ENCODE peak calls at places on chromosomes 5 and 9, in six cellular contexts. G is bronchial epithelial cell, T is B cell, Q is neural crest cell, V is HCT116, M is heart left ventricle. C is an unnamed sample.

GRCh38 chr5:34500236-34500836 is 155.8 kb upstream of the RAI14 start:
- DNase-seq in G (peak), T (no peak), Q (no peak), V (no peak), M (no peak), C (no peak)

GRCh38 chr9:127644943-127645342 is 32.9 kb downstream of the STXBP1 start:
- DNase-seq in G (peak), T (no peak), Q (no peak), V (no peak), M (no peak), C (no peak)

GRCh38 chr9:120702075-120702474 is 12.2 kb downstream of the MEGF9 start:
- DNase-seq in G (peak), T (no peak), Q (no peak), V (no peak), M (no peak), C (no peak)

GRCh38 chr5:59609501-59610265 is 283.8 kb downstream of the PDE4D start:
- DNase-seq in G (no peak), T (no peak), Q (no peak), V (no peak), M (no peak), C (no peak)

GRCh38 chr5:157366741-157367684 is 93.0 kb upstream of the NIPAL4 start:
- DNase-seq in G (peak), T (no peak), Q (peak), V (no peak), M (no peak), C (no peak)

GRCh38 chr9:108056805-108057386 is 567.3 kb upstream of the KLF4 start:
- DNase-seq in G (peak), T (no peak), Q (no peak), V (no peak), M (no peak), C (no peak)

GRCh38 chr9:117103711-117104110 is 311.1 kb downstream of the ASTN2 start:
- DNase-seq in G (no peak), T (no peak), Q (no peak), V (no peak), M (no peak), C (no peak)

GRCh38 chr9:81132318-81132717 is 557.0 kb downstream of the TLE1 start:
- DNase-seq in G (peak), T (no peak), Q (no peak), V (no peak), M (no peak), C (no peak)

GRCh38 chr5:17989567-17989966 is 355.3 kb downstream of the TAF11L14 start:
- DNase-seq in G (no peak), T (no peak), Q (no peak), V (no peak), M (no peak), C (no peak)

GRCh38 chr9:93093081-93093448 is 3.0 kb upstream of the CARD19 start:
- DNase-seq in G (no peak), T (no peak), Q (no peak), V (no peak), M (no peak), C (no peak)

GRCh38 chr5:140261403-140262171 is 41.3 kb downstream of the PFDN1 start:
- DNase-seq in G (peak), T (no peak), Q (no peak), V (peak), M (peak), C (no peak)

GRCh38 chr9:22142681-22143080 is 133.6 kb upstream of the CDKN2B start:
- DNase-seq in G (peak), T (no peak), Q (no peak), V (no peak), M (no peak), C (no peak)

GRCh38 chr5:14871573-14872069 is at the start of gene ANKH:
- DNase-seq in G (peak), T (peak), Q (peak), V (peak), M (peak), C (peak)
- TF ChIP-seq CTCF in G (peak), T (no peak), Q (peak), V (no peak), M (no peak), C (peak)

GRCh38 chr5:109409844-109410388 is at the start of gene PJA2:
- DNase-seq in G (peak), T (peak), Q (peak), V (peak), M (peak), C (peak)
- TF ChIP-seq CTCF in G (peak), T (peak), Q (peak), V (no peak), M (no peak), C (no peak)

GRCh38 chr9:85716031-85716877 is 25.5 kb downstream of the AGTPBP1 start:
- DNase-seq in G (peak), T (no peak), Q (no peak), V (no peak), M (no peak), C (peak)
- TF ChIP-seq CTCF in G (no peak), T (peak), Q (peak), V (no peak), M (no peak), C (peak)

DNA sequence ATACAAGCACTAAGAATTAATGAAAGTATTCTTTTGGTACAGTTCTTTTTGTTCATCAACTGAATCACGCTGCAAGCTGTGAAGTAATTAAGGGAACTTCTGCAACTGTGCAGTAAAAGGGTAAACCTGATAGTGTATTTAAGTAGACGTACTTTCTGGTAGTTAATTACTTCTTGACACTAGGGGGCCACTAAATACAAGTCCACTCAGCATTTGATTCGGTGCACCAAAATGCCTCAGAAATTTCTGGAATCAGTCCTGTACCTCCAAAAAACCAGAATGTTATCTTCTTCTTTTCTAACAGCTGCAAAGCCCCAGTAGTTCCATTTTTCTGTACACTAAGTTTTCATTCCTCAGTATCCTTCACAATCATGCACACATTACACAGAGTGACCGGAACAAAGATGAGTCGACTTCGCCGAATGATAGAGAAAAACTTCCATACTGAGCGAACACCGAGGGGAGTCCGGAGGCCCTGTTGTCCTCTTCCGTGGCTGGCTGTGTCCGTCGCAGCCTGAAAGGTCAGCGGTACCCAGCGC is 500 bp downstream of the GFM2 start:
- DNase-seq in G (peak), T (no peak), Q (no peak), V (peak), M (no peak), C (peak)
- TF ChIP-seq CTCF in G (peak), T (peak), Q (peak), V (peak), M (peak), C (no peak)

DNA sequence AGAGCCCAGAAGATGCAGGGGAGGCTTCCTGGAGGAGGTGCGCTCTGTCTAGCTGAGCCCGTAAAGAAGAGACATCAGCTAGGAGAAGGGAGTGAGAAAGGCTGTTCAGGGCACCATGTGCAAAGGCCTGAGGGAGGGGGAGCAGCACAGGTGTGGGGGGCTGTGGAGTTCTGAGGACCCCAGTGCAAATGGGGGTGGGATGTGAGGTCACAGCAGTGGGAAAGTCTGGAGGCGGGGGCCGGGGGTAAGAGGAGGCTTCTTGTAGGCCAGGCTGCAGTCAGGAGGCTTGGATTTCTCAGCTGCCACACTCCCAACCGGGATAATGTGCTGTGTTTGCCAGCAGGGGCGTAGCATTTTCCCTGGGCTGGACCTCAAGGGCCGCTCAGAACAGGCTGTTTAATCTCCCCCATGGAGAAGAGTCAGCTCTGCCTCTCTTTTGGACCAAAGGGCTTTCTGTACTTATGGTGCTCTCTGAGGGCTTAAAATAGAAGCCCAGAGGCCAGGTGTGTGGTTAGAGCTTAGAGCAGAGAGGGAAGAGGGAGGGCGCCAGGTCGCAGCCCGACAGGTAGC is 5.7 kb downstream of the NEURL1B start:
- DNase-seq in G (peak), T (no peak), Q (no peak), V (no peak), M (no peak), C (no peak)
- TF ChIP-seq CTCF in G (peak), T (no peak), Q (peak), V (no peak), M (peak), C (no peak)

DNA sequence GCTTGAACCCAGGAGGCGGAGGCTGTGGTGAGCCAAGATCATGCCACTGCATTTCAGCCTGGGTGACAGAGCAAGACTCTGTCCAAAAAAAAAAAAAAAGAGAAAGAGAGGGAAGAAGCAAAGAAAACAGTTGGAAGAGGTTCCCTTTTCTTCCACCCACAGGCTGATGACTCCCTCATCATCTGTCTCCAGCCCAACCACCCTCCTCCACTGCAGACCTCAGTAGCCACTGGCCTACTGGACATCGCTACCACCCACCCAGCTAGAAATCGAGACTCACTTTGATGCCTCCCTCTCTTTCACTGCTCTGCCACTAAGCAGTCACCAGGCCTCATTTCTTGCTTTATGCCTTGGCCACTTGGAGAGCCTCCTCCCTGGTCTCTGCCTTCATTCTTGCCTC is 71.2 kb downstream of the NIPSNAP3B start:
- DNase-seq in G (no peak), T (no peak), Q (no peak), V (no peak), M (no peak), C (no peak)
- TF ChIP-seq CTCF in G (no peak), T (no peak), Q (no peak), V (no peak), M (no peak), C (no peak)

DNA sequence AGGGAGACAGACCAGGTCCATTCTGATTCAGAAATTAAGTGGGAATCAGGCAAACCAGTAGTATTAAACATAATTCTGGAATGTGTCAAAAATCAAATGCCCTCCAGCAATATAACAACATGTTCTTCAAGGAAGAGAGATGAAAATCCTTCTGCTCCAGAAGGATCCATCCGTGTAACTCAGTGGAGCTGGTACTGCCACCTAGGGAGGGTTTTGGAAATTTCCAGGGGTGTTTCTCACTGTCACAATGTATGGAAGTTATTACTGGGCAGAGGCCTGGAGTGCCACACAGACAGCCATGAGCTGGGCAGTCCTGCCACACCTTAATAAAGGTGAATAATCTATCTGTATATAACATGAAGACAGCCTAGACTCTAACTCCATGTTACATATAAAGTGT is 87.5 kb downstream of the TTLL11 start:
- DNase-seq in G (peak), T (no peak), Q (no peak), V (no peak), M (no peak), C (no peak)
- TF ChIP-seq CTCF in G (peak), T (no peak), Q (peak), V (peak), M (no peak), C (no peak)

GRCh38 chr5:64612349-64612961 is 77.8 kb upstream of the SHISAL2B start:
- DNase-seq in G (peak), T (no peak), Q (peak), V (peak), M (no peak), C (peak)
- TF ChIP-seq CTCF in G (peak), T (peak), Q (peak), V (peak), M (peak), C (peak)

GRCh38 chr5:155943516-155944407 is 383.2 kb upstream of the SGCD start:
- DNase-seq in G (peak), T (no peak), Q (peak), V (no peak), M (peak), C (peak)
- TF ChIP-seq CTCF in G (peak), T (peak), Q (peak), V (no peak), M (peak), C (peak)

C was measured in GM20000.